ENCODE peak calls at places on chromosomes 16 and 17, in four cellular contexts. B is HCT116, J is cardiac muscle cell, U is stomach. D is an unnamed sample.

GRCh38 chr16:87461466-87461975 is 31.3 kb downstream of the ZCCHC14 start:
- DNase-seq in B (peak; percentile 98), J (peak; percentile 33), U (peak; percentile 96), D (peak; percentile 91)

GRCh38 chr16:53014287-53014686 is 38.4 kb downstream of the CHD9NB start:
- DNase-seq in B (no peak), J (no peak), U (no peak), D (no peak)

GRCh38 chr16:73337371-73337770 is 289.4 kb upstream of the ZFHX3 start:
- DNase-seq in B (no peak), J (no peak), U (no peak), D (no peak)

GRCh38 chr17:37698856-37699255 is 46.0 kb downstream of the HNF1B start:
- DNase-seq in B (no peak), J (no peak), U (no peak), D (no peak)

GRCh38 chr16:75304521-75305363 is 53.3 kb upstream of the BCAR1 start:
- DNase-seq in B (peak; percentile 10), J (peak; percentile 95), U (peak; percentile 28), D (no peak)

GRCh38 chr16:642189-643049 is 791 bp downstream of the MCRIP2 start:
- DNase-seq in B (no peak), J (peak; percentile 36), U (peak; percentile 85), D (peak; percentile 66)

GRCh38 chr16:86306811-86307517 is 203.4 kb upstream of the FOXF1 start:
- DNase-seq in B (no peak), J (peak; percentile 92), U (no peak), D (no peak)

GRCh38 chr17:37259030-37259735 is 116.6 kb upstream of the C17orf78 start:
- DNase-seq in B (no peak), J (peak; percentile 8), U (no peak), D (no peak)

GRCh38 chr17:45451131-45451530 is 18.5 kb upstream of the ARHGAP27 start:
- DNase-seq in B (no peak), J (no peak), U (no peak), D (no peak)

GRCh38 chr16:56836410-56836834 is 28.6 kb upstream of the SLC12A3 start:
- DNase-seq in B (no peak), J (peak; percentile 27), U (no peak), D (peak; percentile 19)

GRCh38 chr16:68778551-68779231 is 41.6 kb downstream of the CDH1 start:
- DNase-seq in B (no peak), J (no peak), U (peak; percentile 73), D (no peak)

GRCh38 chr17:7437369-7437863 is 1.9 kb upstream of the FGF11 start:
- DNase-seq in B (no peak), J (no peak), U (no peak), D (no peak)

GRCh38 chr17:7438656-7439460 is 454 bp upstream of the FGF11 start:
- DNase-seq in B (no peak), J (no peak), U (no peak), D (no peak)

GRCh38 chr17:7436556-7437368 is 1.5 kb downstream of the TMEM102 start:
- DNase-seq in B (peak; percentile 79), J (peak; percentile 80), U (peak; percentile 90), D (peak; percentile 82)

GRCh38 chr17:7439462-7440112 is at the start of gene FGF11:
- DNase-seq in B (no peak), J (no peak), U (no peak), D (no peak)

DNA sequence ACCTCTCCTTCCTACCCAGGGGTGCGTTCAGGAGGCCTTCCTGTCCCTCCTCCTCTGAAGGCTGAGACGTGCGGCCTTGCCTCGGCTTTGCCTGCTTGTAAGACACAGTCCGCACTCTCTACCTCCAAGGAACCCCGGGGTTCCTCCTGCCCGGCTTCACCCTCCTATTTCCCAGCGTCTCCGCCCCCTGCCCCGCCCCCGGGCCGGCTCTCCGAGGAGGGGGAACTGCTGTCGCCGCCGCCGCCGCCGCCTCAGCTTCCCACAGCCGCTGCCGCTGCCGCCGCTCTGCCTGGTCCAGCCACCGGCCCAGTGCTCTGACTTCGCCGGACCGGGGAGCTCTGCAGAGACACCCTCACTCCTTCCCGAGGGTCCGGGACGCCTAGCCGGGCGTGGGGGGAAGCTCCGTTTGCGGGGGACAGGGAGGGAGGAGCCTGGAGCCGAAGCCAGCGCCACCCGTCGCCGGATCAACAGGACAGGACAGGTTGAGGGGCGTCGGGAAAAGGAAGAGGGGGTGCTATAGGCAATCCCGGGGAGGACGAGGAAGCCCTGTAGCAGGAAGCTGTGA is 1.2 kb upstream of the FGF11 start:
- DNase-seq in B (no peak), J (peak; percentile 17), U (peak; percentile 53), D (no peak)
- H3K4me3 ChIP-seq in B (no peak overlapping the region), J (peak overlapping the region; percentile 64), U (peak overlapping the region; percentile 57), D (peak overlapping the region; percentile 29)

GRCh38 chr17:82948081-82948511 is 108.3 kb upstream of the ZNF750 start:
- DNase-seq in B (no peak), J (no peak), U (no peak), D (no peak)
- H3K9me3 ChIP-seq in B (peaks cover 23% of the 10 kb centered on the region), J (no peaks in the 10 kb centered on the region), U (peaks cover 67% of the 10 kb centered on the region), D (peaks cover 20% of the 10 kb centered on the region)

GRCh38 chr17:69282002-69282401 is 44.9 kb downstream of the ABCA5 start:
- DNase-seq in B (no peak), J (no peak), U (no peak), D (no peak)

GRCh38 chr17:69287168-69287567 is 39.8 kb downstream of the ABCA5 start:
- DNase-seq in B (peak; percentile 16), J (no peak), U (no peak), D (no peak)

GRCh38 chr17:69286257-69286656 is 40.7 kb downstream of the ABCA5 start:
- DNase-seq in B (no peak), J (no peak), U (no peak), D (no peak)

DNA sequence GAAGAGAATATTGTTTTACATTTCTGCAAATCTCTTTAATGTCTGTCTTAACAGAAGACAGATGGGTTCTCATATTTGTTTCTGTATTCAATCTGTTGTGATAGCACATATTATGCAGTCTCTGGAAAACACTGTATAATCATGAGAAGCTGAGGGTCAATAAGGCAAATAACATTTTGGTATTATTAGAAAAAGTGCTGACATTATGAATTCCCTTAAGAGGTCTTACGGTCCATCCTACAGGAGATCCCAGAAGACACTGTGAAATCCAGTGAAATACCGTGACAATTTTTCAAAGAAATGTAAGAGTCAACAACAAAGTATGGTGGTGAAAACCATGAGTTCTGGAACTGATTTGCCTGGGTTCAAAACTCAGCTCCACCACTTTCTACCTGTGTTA is 42.3 kb downstream of the ABCA5 start:
- DNase-seq in B (no peak), J (no peak), U (no peak), D (no peak)
- H3K36me3 ChIP-seq in B (no peaks in the 10 kb centered on the region), J (no peaks in the 10 kb centered on the region), U (peaks cover 4% of the 10 kb centered on the region), D (no peaks in the 10 kb centered on the region)

GRCh38 chr17:81457917-81458555 is 54.6 kb downstream of the ACTG1 start:
- DNase-seq in B (no peak), J (no peak), U (no peak), D (no peak)

GRCh38 chr17:81459864-81460263 is 52.7 kb downstream of the ACTG1 start:
- DNase-seq in B (no peak), J (no peak), U (no peak), D (no peak)

GRCh38 chr17:81459224-81459623 is 53.4 kb downstream of the ACTG1 start:
- DNase-seq in B (no peak), J (no peak), U (peak; percentile 70), D (no peak)

GRCh38 chr17:81457396-81457795 is 55.2 kb downstream of the ACTG1 start:
- DNase-seq in B (no peak), J (no peak), U (no peak), D (no peak)

DNA sequence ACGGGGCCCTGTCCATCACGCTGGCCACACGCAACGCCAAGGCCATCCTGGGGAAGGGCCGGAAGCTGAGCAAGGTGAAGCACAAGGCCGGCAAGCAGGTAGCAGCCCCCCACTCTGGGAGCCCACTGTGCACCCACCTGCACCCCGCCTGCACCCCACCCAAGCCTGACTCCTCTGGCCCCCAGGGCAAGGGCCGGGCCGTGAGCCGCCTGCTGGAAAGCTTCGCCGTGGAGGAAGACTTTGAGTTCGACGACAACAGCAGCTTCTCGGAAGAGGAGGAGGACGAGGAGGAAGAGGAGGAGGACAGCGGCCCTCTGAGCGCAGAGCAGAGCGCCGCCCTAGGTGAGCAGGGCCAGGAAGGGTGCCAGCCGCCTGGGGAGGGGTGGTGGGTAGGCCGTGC is 54.0 kb downstream of the ACTG1 start:
- DNase-seq in B (no peak), J (no peak), U (no peak), D (no peak)
- H3K4me3 ChIP-seq in B (no peak overlapping the region), J (no peak overlapping the region), U (no peak overlapping the region), D (no peak overlapping the region)

GRCh38 chr17:68738044-68738443 is 136.9 kb upstream of the FAM20A start:
- DNase-seq in B (no peak), J (peak; percentile 66), U (peak; percentile 39), D (no peak)
- H3K9me3 ChIP-seq in B (no peaks in the 10 kb centered on the region), J (no peaks in the 10 kb centered on the region), U (peaks cover 10% of the 10 kb centered on the region), D (peaks cover 2% of the 10 kb centered on the region)

GRCh38 chr16:80984124-80984892 is 22.4 kb downstream of the CMC2 start:
- DNase-seq in B (no peak), J (no peak), U (no peak), D (no peak)

GRCh38 chr16:80988756-80989155 is 17.9 kb downstream of the CMC2 start:
- DNase-seq in B (no peak), J (no peak), U (no peak), D (no peak)

GRCh38 chr16:80986557-80986956 is 20.1 kb downstream of the CMC2 start:
- DNase-seq in B (no peak), J (no peak), U (no peak), D (no peak)

GRCh38 chr16:80982646-80983045 is 24.0 kb downstream of the CMC2 start:
- DNase-seq in B (no peak), J (no peak), U (no peak), D (no peak)

GRCh38 chr16:80985611-80986010 is 21.1 kb downstream of the CMC2 start:
- DNase-seq in B (no peak), J (peak; percentile 11), U (no peak), D (no peak)
- H3K36me3 ChIP-seq in B (peaks cover 1% of the 10 kb centered on the region), J (no peaks in the 10 kb centered on the region), U (no peaks in the 10 kb centered on the region), D (peaks cover 2% of the 10 kb centered on the region)

GRCh38 chr17:42672038-42672437 is 4.8 kb downstream of the PLEKHH3 start:
- DNase-seq in B (no peak), J (no peak), U (no peak), D (no peak)
- H3K4me3 ChIP-seq in B (no peak overlapping the region), J (no peak overlapping the region), U (no peak overlapping the region), D (no peak overlapping the region)